ENCODE peak calls at places on chromosomes 6 and 20, in six cellular contexts. One of them, this sample, is unnamed.

GRCh38 chr20:1469306-1469905 is 2.8 kb upstream of the NSFL1C start:
- DNase-seq in K562: no peak
- DNase-seq in HCT116: no peak
- DNase-seq in HepG2: no peak
- DNase-seq in H1: no peak
- DNase-seq in SK-N-SH: no peak
- DNase-seq in this sample: no peak

GRCh38 chr6:28643017-28643740 is 117.5 kb downstream of the GPX5 start:
- DNase-seq in K562: peak; percentile 40
- DNase-seq in HCT116: peak; percentile 88
- DNase-seq in HepG2: peak; percentile 69
- DNase-seq in H1: peak; percentile 70
- DNase-seq in SK-N-SH: peak; percentile 38
- DNase-seq in this sample: no peak

GRCh38 chr6:12572884-12573824 is 143.4 kb upstream of the PHACTR1 start:
- DNase-seq in K562: no peak
- DNase-seq in HCT116: no peak
- DNase-seq in HepG2: no peak
- DNase-seq in H1: no peak
- DNase-seq in SK-N-SH: no peak
- DNase-seq in this sample: peak; percentile 77

GRCh38 chr6:56992053-56992452 is 37.1 kb downstream of the BEND6 start:
- DNase-seq in K562: no peak
- DNase-seq in HCT116: no peak
- DNase-seq in HepG2: no peak
- DNase-seq in H1: no peak
- DNase-seq in SK-N-SH: no peak
- DNase-seq in this sample: no peak

GRCh38 chr6:145480024-145480423 is 255.3 kb downstream of the EPM2A start:
- DNase-seq in K562: no peak
- DNase-seq in HCT116: no peak
- DNase-seq in HepG2: no peak
- DNase-seq in H1: no peak
- DNase-seq in SK-N-SH: no peak
- DNase-seq in this sample: no peak

GRCh38 chr6:128963561-128963960 is 80.6 kb downstream of the LAMA2 start:
- DNase-seq in K562: no peak
- DNase-seq in HCT116: no peak
- DNase-seq in HepG2: no peak
- DNase-seq in H1: no peak
- DNase-seq in SK-N-SH: no peak
- DNase-seq in this sample: no peak

GRCh38 chr6:169810066-169810989 is 58.9 kb downstream of the ERMARD start:
- DNase-seq in K562: no peak
- DNase-seq in HCT116: peak; percentile 23
- DNase-seq in HepG2: peak; percentile 41
- DNase-seq in H1: no peak
- DNase-seq in SK-N-SH: peak; percentile 65
- DNase-seq in this sample: no peak

GRCh38 chr6:128519931-128520435 is 416 bp downstream of the PTPRK start:
- DNase-seq in K562: no peak
- DNase-seq in HCT116: no peak
- DNase-seq in HepG2: no peak
- DNase-seq in H1: no peak
- DNase-seq in SK-N-SH: peak; percentile 35
- DNase-seq in this sample: no peak

GRCh38 chr6:53282234-53282633 is 66.5 kb downstream of the ELOVL5 start:
- DNase-seq in K562: no peak
- DNase-seq in HCT116: no peak
- DNase-seq in HepG2: no peak
- DNase-seq in H1: no peak
- DNase-seq in SK-N-SH: no peak
- DNase-seq in this sample: no peak

GRCh38 chr20:60254901-60255411 is 296.7 kb downstream of the CDH26 start:
- DNase-seq in K562: no peak
- DNase-seq in HCT116: no peak
- DNase-seq in HepG2: no peak
- DNase-seq in H1: no peak
- DNase-seq in SK-N-SH: peak; percentile 70
- DNase-seq in this sample: no peak

GRCh38 chr20:61449916-61450315 is 197.9 kb downstream of the CDH4 start:
- DNase-seq in K562: no peak
- DNase-seq in HCT116: no peak
- DNase-seq in HepG2: no peak
- DNase-seq in H1: no peak
- DNase-seq in SK-N-SH: no peak
- DNase-seq in this sample: no peak

GRCh38 chr6:22320750-22321149 is 23.9 kb upstream of the PRL start:
- DNase-seq in K562: no peak
- DNase-seq in HCT116: peak; percentile 24
- DNase-seq in HepG2: peak; percentile 2
- DNase-seq in H1: no peak
- DNase-seq in SK-N-SH: no peak
- DNase-seq in this sample: no peak

GRCh38 chr6:34914358-34914757 is 25.3 kb downstream of the ANKS1A start:
- DNase-seq in K562: no peak
- DNase-seq in HCT116: no peak
- DNase-seq in HepG2: no peak
- DNase-seq in H1: no peak
- DNase-seq in SK-N-SH: no peak
- DNase-seq in this sample: no peak

GRCh38 chr6:45422541-45423110 is 44.9 kb upstream of the SUPT3H start:
- DNase-seq in K562: peak; percentile 28
- DNase-seq in HCT116: no peak
- DNase-seq in HepG2: no peak
- DNase-seq in H1: no peak
- DNase-seq in SK-N-SH: peak; percentile 56
- DNase-seq in this sample: peak; percentile 43

GRCh38 chr6:136015531-136015930 is 164.0 kb downstream of the PDE7B start:
- DNase-seq in K562: no peak
- DNase-seq in HCT116: no peak
- DNase-seq in HepG2: no peak
- DNase-seq in H1: no peak
- DNase-seq in SK-N-SH: no peak
- DNase-seq in this sample: no peak

GRCh38 chr6:92114797-92115196 is 1304.6 kb downstream of the EPHA7 start:
- DNase-seq in K562: no peak
- DNase-seq in HCT116: no peak
- DNase-seq in HepG2: no peak
- DNase-seq in H1: no peak
- DNase-seq in SK-N-SH: no peak
- DNase-seq in this sample: no peak

GRCh38 chr6:37696220-37696840 is 1.4 kb downstream of the MDGA1 start:
- DNase-seq in K562: no peak
- DNase-seq in HCT116: no peak
- DNase-seq in HepG2: no peak
- DNase-seq in H1: no peak
- DNase-seq in SK-N-SH: peak; percentile 66
- DNase-seq in this sample: peak; percentile 38

DNA sequence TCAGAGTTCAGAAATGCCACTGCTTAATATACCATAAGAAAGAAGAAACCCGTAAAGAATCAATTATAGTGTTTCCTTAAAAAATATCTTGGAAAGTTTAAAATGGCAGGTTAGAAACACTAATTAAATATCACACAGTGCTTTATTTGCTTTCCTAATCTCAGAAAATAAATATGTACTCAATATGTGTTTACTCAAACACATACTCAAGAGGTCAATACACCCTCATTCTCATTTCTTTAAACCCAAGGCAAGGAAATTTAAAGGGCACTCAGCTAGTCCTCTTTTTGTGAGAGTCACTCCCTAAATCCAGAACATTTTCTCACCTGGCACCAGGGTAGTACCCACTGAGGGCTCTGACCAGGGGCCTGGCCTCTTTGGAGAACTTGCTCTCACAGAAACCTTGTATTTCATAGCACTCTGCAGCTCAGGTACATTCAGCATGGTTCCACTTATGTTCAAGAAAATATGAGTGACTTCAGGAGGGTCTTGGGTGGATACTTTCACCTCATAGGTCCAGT is 38.2 kb downstream of the ROS1 start:
- DNase-seq in K562: no peak
- DNase-seq in HCT116: no peak
- DNase-seq in HepG2: no peak
- DNase-seq in H1: no peak
- DNase-seq in SK-N-SH: no peak
- DNase-seq in this sample: no peak
- TF ChIP-seq JUND in K562: no peak
- TF ChIP-seq JUND in HCT116: no peak
- TF ChIP-seq JUND in HepG2: no peak
- TF ChIP-seq JUND in H1: no peak
- TF ChIP-seq JUND in SK-N-SH: no peak
- TF ChIP-seq JUND in this sample: no peak

GRCh38 chr20:6974819-6975218 is 207.3 kb downstream of the BMP2 start:
- DNase-seq in K562: no peak
- DNase-seq in HCT116: no peak
- DNase-seq in HepG2: no peak
- DNase-seq in H1: no peak
- DNase-seq in SK-N-SH: no peak
- DNase-seq in this sample: no peak
- TF ChIP-seq JUND in K562: no peak
- TF ChIP-seq JUND in HCT116: no peak
- TF ChIP-seq JUND in HepG2: no peak
- TF ChIP-seq JUND in H1: no peak
- TF ChIP-seq JUND in SK-N-SH: no peak
- TF ChIP-seq JUND in this sample: no peak

DNA sequence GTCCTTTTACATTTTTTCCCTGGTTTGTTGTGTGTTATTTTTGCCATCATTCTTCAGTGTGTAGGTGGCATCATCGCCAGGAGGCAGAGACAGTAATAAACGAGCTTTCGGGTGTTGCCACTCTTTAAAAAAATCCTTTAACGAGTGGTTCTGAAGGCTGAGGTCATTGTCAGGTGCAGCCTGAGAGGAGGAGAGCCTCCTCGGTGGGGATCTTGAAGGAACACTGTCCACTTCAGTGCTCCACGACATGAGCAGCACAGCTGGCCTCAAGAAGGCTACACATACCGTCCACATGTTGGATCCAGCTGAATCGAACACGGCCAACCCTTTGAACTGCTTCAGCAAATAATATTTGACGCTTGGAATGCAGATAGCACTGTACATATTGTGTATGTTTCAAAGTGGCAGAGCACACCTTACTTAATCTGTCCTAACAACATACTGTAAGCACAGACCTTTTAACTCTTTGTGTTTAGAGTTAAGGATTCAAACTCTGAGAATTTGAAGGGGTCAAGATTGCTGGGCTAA is 48.0 kb upstream of the FOXQ1 start:
- DNase-seq in K562: no peak
- DNase-seq in HCT116: no peak
- DNase-seq in HepG2: peak; percentile 99
- DNase-seq in H1: no peak
- DNase-seq in SK-N-SH: no peak
- DNase-seq in this sample: no peak
- TF ChIP-seq JUND in K562: no peak
- TF ChIP-seq JUND in HCT116: no peak
- TF ChIP-seq JUND in HepG2: peak; percentile 58
- TF ChIP-seq JUND in H1: no peak
- TF ChIP-seq JUND in SK-N-SH: no peak
- TF ChIP-seq JUND in this sample: no peak

GRCh38 chr20:6421321-6422030 is 298.6 kb upstream of the FERMT1 start:
- DNase-seq in K562: no peak
- DNase-seq in HCT116: no peak
- DNase-seq in HepG2: no peak
- DNase-seq in H1: no peak
- DNase-seq in SK-N-SH: no peak
- DNase-seq in this sample: no peak

GRCh38 chr20:6430381-6430780 is 307.6 kb upstream of the FERMT1 start:
- DNase-seq in K562: no peak
- DNase-seq in HCT116: no peak
- DNase-seq in HepG2: no peak
- DNase-seq in H1: no peak
- DNase-seq in SK-N-SH: no peak
- DNase-seq in this sample: no peak

GRCh38 chr20:6426287-6426891 is 303.6 kb upstream of the FERMT1 start:
- DNase-seq in K562: no peak
- DNase-seq in HCT116: no peak
- DNase-seq in HepG2: no peak
- DNase-seq in H1: no peak
- DNase-seq in SK-N-SH: no peak
- DNase-seq in this sample: no peak
- TF ChIP-seq JUND in K562: no peak
- TF ChIP-seq JUND in HCT116: no peak
- TF ChIP-seq JUND in HepG2: no peak
- TF ChIP-seq JUND in H1: no peak
- TF ChIP-seq JUND in SK-N-SH: no peak
- TF ChIP-seq JUND in this sample: no peak

DNA sequence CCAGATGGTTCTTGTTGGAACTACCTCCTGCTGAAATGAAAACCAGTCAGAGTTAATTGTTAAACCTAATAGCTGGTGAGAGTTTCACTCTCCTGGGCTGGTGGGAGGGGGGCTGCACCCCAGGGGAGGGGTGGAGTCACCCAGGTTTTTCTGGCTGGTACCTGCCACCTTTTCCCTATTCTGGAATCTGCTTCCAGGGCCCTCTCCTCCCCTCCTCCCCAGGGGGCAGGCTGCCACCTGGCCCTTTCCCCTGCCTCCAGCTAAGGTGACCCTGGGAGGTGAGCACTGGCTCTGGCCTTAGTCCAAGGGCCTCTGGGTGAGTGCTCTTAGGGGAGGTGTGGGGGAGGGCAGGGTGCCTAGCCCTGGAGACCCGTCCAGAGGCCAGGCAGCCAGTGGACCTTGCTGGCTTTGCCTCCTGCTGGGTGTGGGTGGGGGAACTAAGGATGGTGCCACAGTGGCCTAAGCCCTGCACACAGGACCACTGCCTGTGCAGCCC is 48.8 kb upstream of the EPB41L1 start:
- DNase-seq in K562: no peak
- DNase-seq in HCT116: no peak
- DNase-seq in HepG2: no peak
- DNase-seq in H1: no peak
- DNase-seq in SK-N-SH: no peak
- DNase-seq in this sample: no peak
- TF ChIP-seq JUND in K562: no peak
- TF ChIP-seq JUND in HCT116: no peak
- TF ChIP-seq JUND in HepG2: no peak
- TF ChIP-seq JUND in H1: no peak
- TF ChIP-seq JUND in SK-N-SH: no peak
- TF ChIP-seq JUND in this sample: no peak